ENCODE peak calls at places on chromosomes 1 and 21, in ten cellular contexts. H is neural crest cell, Y is endodermal cell, E is mucosa of descending colon, V is hepatocyte, F is esophagus muscularis mucosa, U is lung, C is AG04450, X is nephron progenitor cell, I is HFFc6. A is an unnamed sample.

GRCh38 chr1:93779540-93780121 is 98.0 kb upstream of the BCAR3 start:
- DNase-seq in H (no peak), Y (peak), E (no peak), V (no peak), F (no peak), U (no peak), C (peak), X (no peak), I (peak), A (peak)

GRCh38 chr1:169484683-169485426 is 889 bp downstream of the SLC19A2 start:
- DNase-seq in H (no peak), Y (no peak), E (peak), V (peak), F (no peak), U (no peak), C (no peak), X (no peak), I (peak), A (no peak)

GRCh38 chr1:216587715-216588114 is 135.5 kb downstream of the ESRRG start:
- DNase-seq in H (no peak), Y (no peak), E (no peak), V (no peak), F (no peak), U (no peak), C (no peak), X (no peak), I (no peak), A (no peak)

GRCh38 chr1:245871881-245872280 is 635.2 kb downstream of the SMYD3 start:
- DNase-seq in H (no peak), Y (no peak), E (no peak), V (no peak), F (no peak), U (no peak), C (peak), X (no peak), I (peak), A (no peak)

GRCh38 chr1:187871177-187871576 is 1042.4 kb downstream of the PLA2G4A start:
- DNase-seq in H (no peak), Y (no peak), E (no peak), V (no peak), F (no peak), U (no peak), C (no peak), X (no peak), I (no peak), A (no peak)

GRCh38 chr1:7831458-7831857 is 21.4 kb downstream of the UTS2 start:
- DNase-seq in H (no peak), Y (no peak), E (no peak), V (no peak), F (no peak), U (no peak), C (no peak), X (no peak), I (no peak), A (no peak)

GRCh38 chr1:14318830-14319229 is 279.7 kb upstream of the KAZN start:
- DNase-seq in H (no peak), Y (no peak), E (no peak), V (no peak), F (no peak), U (no peak), C (no peak), X (no peak), I (no peak), A (no peak)

GRCh38 chr1:97364086-97364485 is 556.7 kb downstream of the DPYD start:
- DNase-seq in H (no peak), Y (no peak), E (no peak), V (no peak), F (no peak), U (no peak), C (no peak), X (no peak), I (peak), A (no peak)

GRCh38 chr1:78687914-78688313 is 38.3 kb downstream of the IFI44 start:
- DNase-seq in H (no peak), Y (no peak), E (no peak), V (no peak), F (no peak), U (no peak), C (no peak), X (no peak), I (no peak), A (peak)

GRCh38 chr1:229390130-229390529 is 43.8 kb downstream of the ACTA1 start:
- DNase-seq in H (no peak), Y (no peak), E (no peak), V (no peak), F (no peak), U (no peak), C (no peak), X (no peak), I (no peak), A (no peak)

GRCh38 chr1:113943028-113943811 is 14.1 kb downstream of the HIPK1 start:
- DNase-seq in H (no peak), Y (no peak), E (no peak), V (no peak), F (no peak), U (no peak), C (no peak), X (no peak), I (no peak), A (no peak)

GRCh38 chr1:34800214-34800613 is 7.4 kb downstream of the GJA4 start:
- DNase-seq in H (no peak), Y (no peak), E (no peak), V (no peak), F (no peak), U (no peak), C (no peak), X (no peak), I (peak), A (no peak)

GRCh38 chr1:114390361-114390760 is 120.6 kb downstream of the TRIM33 start:
- DNase-seq in H (no peak), Y (no peak), E (no peak), V (no peak), F (no peak), U (no peak), C (no peak), X (no peak), I (no peak), A (no peak)

GRCh38 chr1:54606990-54607325 is 16.4 kb downstream of the FAM151A start:
- DNase-seq in H (no peak), Y (no peak), E (no peak), V (no peak), F (no peak), U (no peak), C (no peak), X (no peak), I (no peak), A (no peak)

GRCh38 chr1:182253319-182253718 is 138.3 kb downstream of the GLUL start:
- DNase-seq in H (no peak), Y (no peak), E (no peak), V (no peak), F (no peak), U (no peak), C (no peak), X (no peak), I (no peak), A (no peak)

GRCh38 chr1:241156231-241156965 is 200.6 kb downstream of the RGS7 start:
- DNase-seq in H (no peak), Y (no peak), E (peak), V (peak), F (no peak), U (no peak), C (no peak), X (no peak), I (no peak), A (peak)

GRCh38 chr1:34320081-34320480 is 143.4 kb downstream of the C1orf94 start:
- DNase-seq in H (no peak), Y (no peak), E (no peak), V (peak), F (no peak), U (no peak), C (no peak), X (no peak), I (no peak), A (no peak)

GRCh38 chr1:204435246-204435885 is 23.7 kb upstream of the PPP1R15B start:
- DNase-seq in H (no peak), Y (no peak), E (no peak), V (peak), F (no peak), U (no peak), C (no peak), X (no peak), I (no peak), A (no peak)

GRCh38 chr1:116167625-116168276 is 56.6 kb downstream of the MAB21L3 start:
- DNase-seq in H (no peak), Y (peak), E (no peak), V (peak), F (peak), U (no peak), C (no peak), X (peak), I (no peak), A (no peak)

GRCh38 chr1:170339565-170339964 is 192.4 kb upstream of the GORAB start:
- DNase-seq in H (no peak), Y (no peak), E (no peak), V (no peak), F (no peak), U (no peak), C (no peak), X (no peak), I (no peak), A (no peak)

GRCh38 chr21:46284077-46284644 is 1.2 kb downstream of the MCM3AP start:
- DNase-seq in H (no peak), Y (no peak), E (peak), V (no peak), F (no peak), U (no peak), C (no peak), X (no peak), I (no peak), A (no peak)

GRCh38 chr1:51473716-51474115 is 45.4 kb downstream of the EPS15 start:
- DNase-seq in H (no peak), Y (no peak), E (no peak), V (no peak), F (no peak), U (no peak), C (no peak), X (no peak), I (no peak), A (no peak)

GRCh38 chr1:57492846-57493245 is 69.0 kb upstream of the DAB1 start:
- DNase-seq in H (no peak), Y (no peak), E (no peak), V (no peak), F (no peak), U (no peak), C (no peak), X (no peak), I (no peak), A (no peak)

GRCh38 chr1:203871114-203871875 is 9.9 kb downstream of the SNRPE start:
- DNase-seq in H (peak), Y (peak), E (peak), V (peak), F (no peak), U (no peak), C (peak), X (peak), I (peak), A (no peak)

GRCh38 chr21:37601915-37602314 is 235.3 kb downstream of the DYRK1A start:
- DNase-seq in H (no peak), Y (no peak), E (no peak), V (no peak), F (no peak), U (no peak), C (no peak), X (no peak), I (no peak), A (no peak)

DNA sequence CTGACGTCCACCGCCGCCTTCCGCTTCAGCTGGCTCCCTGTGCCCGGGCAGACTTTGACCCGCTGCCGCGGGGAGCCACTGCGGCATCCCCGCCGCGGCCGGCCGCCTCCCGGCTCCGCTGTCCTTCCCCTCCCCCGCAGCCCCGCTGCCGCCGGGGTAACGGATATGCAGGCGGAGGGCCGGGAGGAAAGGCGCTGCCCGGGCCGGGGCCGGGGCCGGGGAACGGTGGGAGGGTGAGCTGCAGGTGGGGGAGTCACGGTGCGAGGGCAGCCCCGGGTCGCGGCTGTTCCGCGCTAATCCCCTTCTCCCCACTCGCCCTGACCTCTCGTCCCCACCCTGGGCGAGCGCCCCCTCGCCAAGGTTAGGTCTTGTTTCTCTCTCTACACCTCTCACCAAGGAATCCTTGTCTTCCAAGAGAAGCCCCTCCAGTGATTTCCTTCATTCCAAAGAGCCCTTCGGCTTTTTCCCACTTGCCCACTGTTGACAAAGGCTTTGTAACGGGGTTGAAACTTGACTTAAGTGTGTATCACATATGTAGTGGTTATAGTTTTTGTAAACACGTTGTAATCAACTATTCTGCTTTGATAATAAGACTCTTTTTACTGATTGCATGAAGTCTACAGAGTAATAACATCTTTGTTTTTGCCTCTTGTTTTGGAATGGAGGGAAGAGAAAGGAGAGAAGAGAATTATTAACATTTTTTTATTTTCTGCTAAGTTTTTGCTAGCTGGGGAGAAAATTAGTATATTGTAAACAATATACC is 685 bp downstream of the XPR1 start:
- DNase-seq in H (peak), Y (peak), E (peak), V (peak), F (peak), U (peak), C (no peak), X (peak), I (no peak), A (no peak)
- TF ChIP-seq CTCF in H (peak), Y (peak), E (no peak), V (no peak), F (no peak), U (no peak), C (peak), X (no peak), I (peak), A (peak)

GRCh38 chr1:167628754-167629515 is 1.1 kb upstream of the RCSD1 start:
- DNase-seq in H (no peak), Y (peak), E (no peak), V (no peak), F (no peak), U (no peak), C (no peak), X (no peak), I (no peak), A (no peak)
- TF ChIP-seq CTCF in H (no peak), Y (no peak), E (no peak), V (no peak), F (no peak), U (no peak), C (no peak), X (no peak), I (no peak), A (no peak)

GRCh38 chr1:38256072-38256471 is 209.5 kb upstream of the POU3F1 start:
- DNase-seq in H (no peak), Y (no peak), E (no peak), V (no peak), F (no peak), U (no peak), C (no peak), X (no peak), I (no peak), A (no peak)
- TF ChIP-seq CTCF in H (no peak), Y (peak), E (no peak), V (no peak), F (no peak), U (no peak), C (no peak), X (no peak), I (no peak), A (no peak)

DNA sequence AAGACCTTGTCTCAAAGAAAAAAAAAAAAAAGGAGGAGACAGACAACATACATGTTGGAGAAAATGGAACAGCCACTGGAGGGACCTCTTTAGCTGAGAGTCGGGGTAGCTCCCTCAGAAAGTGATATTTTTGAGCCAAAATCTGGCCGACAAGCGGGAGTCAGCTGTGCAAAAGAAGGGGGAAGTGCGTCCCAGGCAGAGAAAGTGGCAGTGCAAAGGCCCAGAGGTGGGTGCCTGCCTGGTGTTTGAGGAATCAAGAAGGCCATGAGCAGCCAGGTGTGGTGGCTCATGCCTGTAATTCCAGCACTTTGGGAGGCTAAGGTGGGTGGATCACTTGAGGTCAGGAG is 6.1 kb upstream of the CROCC start:
- DNase-seq in H (no peak), Y (peak), E (no peak), V (no peak), F (no peak), U (no peak), C (no peak), X (no peak), I (no peak), A (no peak)
- TF ChIP-seq CTCF in H (peak), Y (peak), E (no peak), V (no peak), F (no peak), U (no peak), C (peak), X (no peak), I (peak), A (peak)

GRCh38 chr1:179598631-179599030 is 7.0 kb downstream of the TDRD5 start:
- DNase-seq in H (no peak), Y (no peak), E (no peak), V (no peak), F (no peak), U (no peak), C (no peak), X (no peak), I (no peak), A (no peak)

GRCh38 chr1:179601093-179601492 is 9.5 kb downstream of the TDRD5 start:
- DNase-seq in H (no peak), Y (no peak), E (no peak), V (no peak), F (no peak), U (no peak), C (no peak), X (no peak), I (no peak), A (no peak)

GRCh38 chr1:179599623-179600249 is 8.1 kb downstream of the TDRD5 start:
- DNase-seq in H (peak), Y (no peak), E (peak), V (peak), F (no peak), U (no peak), C (no peak), X (peak), I (peak), A (no peak)
- TF ChIP-seq CTCF in H (peak), Y (peak), E (peak), V (peak), F (no peak), U (no peak), C (peak), X (peak), I (peak), A (peak)

GRCh38 chr1:17919525-17920439 is 164.6 kb downstream of the ACTL8 start:
- DNase-seq in H (peak), Y (peak), E (peak), V (peak), F (no peak), U (no peak), C (peak), X (peak), I (peak), A (no peak)
- TF ChIP-seq CTCF in H (peak), Y (peak), E (no peak), V (peak), F (no peak), U (no peak), C (peak), X (peak), I (peak), A (peak)

DNA sequence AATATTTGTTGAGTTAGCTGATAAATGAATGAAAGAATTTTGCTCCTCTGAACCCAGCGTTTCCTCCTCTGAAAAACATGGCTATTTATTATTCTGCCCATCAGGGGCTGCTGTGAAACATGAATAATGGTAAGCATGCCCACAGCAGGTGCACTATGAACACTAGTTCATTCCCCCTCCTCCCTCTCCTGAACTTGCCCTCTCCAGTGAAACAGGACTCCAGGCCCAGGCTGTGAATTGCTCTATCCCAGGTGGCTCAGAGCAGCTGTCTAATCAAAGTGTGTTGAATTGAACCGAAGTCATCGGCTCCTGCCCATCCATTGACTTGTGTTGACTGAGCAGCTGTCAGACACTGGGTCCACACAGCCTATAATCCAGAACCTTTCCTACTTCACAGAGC is 267.1 kb downstream of the PTPRU start:
- DNase-seq in H (no peak), Y (peak), E (no peak), V (no peak), F (no peak), U (no peak), C (no peak), X (no peak), I (no peak), A (no peak)
- TF ChIP-seq CTCF in H (no peak), Y (no peak), E (no peak), V (no peak), F (no peak), U (no peak), C (no peak), X (no peak), I (no peak), A (no peak)

GRCh38 chr21:31731112-31731801 is 661 bp downstream of the SCAF4 start:
- DNase-seq in H (peak), Y (peak), E (peak), V (peak), F (no peak), U (peak), C (no peak), X (peak), I (no peak), A (no peak)
- TF ChIP-seq CTCF in H (peak), Y (peak), E (no peak), V (peak), F (no peak), U (no peak), C (no peak), X (peak), I (peak), A (no peak)

A was measured in epithelial cell of proximal tubule.